ENCODE peak calls at places on chromosomes 7 and 10, in ten cellular contexts. F, S, R, Y, T, A, L, C, D and W are unnamed samples.

GRCh38 chr10:132616170-132616994 is 78.8 kb downstream of the INPP5A start:
- DNase-seq in L (no peak), R (no peak), Y (no peak), C (no peak), D (no peak), T (no peak), S (peak), F (no peak), A (no peak), W (no peak)

GRCh38 chr7:41110186-41110585 is 592.7 kb downstream of the INHBA start:
- DNase-seq in D (no peak), S (no peak), C (peak), R (peak), L (no peak), T (no peak), A (no peak), F (no peak), Y (peak), W (no peak)

GRCh38 chr10:44979281-44980181 is 922 bp upstream of the DEPP1 start:
- DNase-seq in A (no peak), C (no peak), R (no peak), T (no peak), Y (no peak), D (no peak), L (no peak), S (peak), F (no peak), W (no peak)

GRCh38 chr10:42454313-42454712 is 184.1 kb downstream of the ZNF33B start:
- DNase-seq in D (no peak), T (no peak), R (no peak), C (no peak), Y (no peak), L (no peak), F (no peak), A (no peak), S (no peak), W (no peak)

GRCh38 chr7:135666156-135666555 is 3.8 kb downstream of the STMP1 start:
- DNase-seq in D (no peak), A (no peak), F (no peak), T (no peak), Y (no peak), S (no peak), C (no peak), R (peak), L (no peak), W (no peak)

GRCh38 chr7:28688651-28689050 is 269.5 kb downstream of the TRIL start:
- DNase-seq in R (peak), T (peak), D (no peak), S (no peak), C (no peak), Y (peak), A (no peak), L (no peak), F (no peak), W (no peak)

GRCh38 chr7:157972914-157973313 is 614.7 kb downstream of the PTPRN2 start:
- DNase-seq in T (no peak), C (no peak), Y (no peak), D (no peak), L (no peak), R (no peak), F (no peak), S (no peak), A (no peak), W (no peak)

GRCh38 chr10:125064681-125065492 is 95.5 kb downstream of the CTBP2 start:
- DNase-seq in A (no peak), F (peak), L (no peak), R (peak), T (no peak), Y (peak), D (peak), S (no peak), C (peak), W (no peak)

GRCh38 chr7:70744414-70744942 is 387.5 kb upstream of the GALNT17 start:
- DNase-seq in S (no peak), A (no peak), L (no peak), T (no peak), R (no peak), C (no peak), F (no peak), Y (no peak), D (no peak), W (no peak)

GRCh38 chr10:130954326-130954905 is 357.1 kb downstream of the TCERG1L start:
- DNase-seq in D (no peak), T (no peak), C (no peak), S (no peak), A (no peak), Y (no peak), F (no peak), R (no peak), L (no peak), W (no peak)

GRCh38 chr7:149569726-149570422 is 72.3 kb upstream of the ZNF746 start:
- DNase-seq in D (no peak), C (no peak), Y (no peak), A (no peak), S (no peak), L (no peak), T (no peak), R (no peak), F (no peak), W (no peak)

GRCh38 chr10:131424053-131424452 is 112.5 kb upstream of the TCERG1L start:
- DNase-seq in S (no peak), D (no peak), Y (no peak), T (no peak), R (no peak), A (no peak), C (no peak), L (no peak), F (no peak), W (no peak)

GRCh38 chr10:63522129-63522687 is 1.0 kb downstream of the REEP3 start:
- DNase-seq in C (no peak), R (peak), F (peak), A (no peak), Y (no peak), L (no peak), S (no peak), T (peak), D (no peak), W (peak)

GRCh38 chr10:91540714-91541113 is 92.2 kb downstream of the PPP1R3C start:
- DNase-seq in Y (no peak), R (peak), S (no peak), F (peak), A (no peak), L (no peak), C (no peak), D (no peak), T (no peak), W (peak)

GRCh38 chr10:104331208-104331838 is 6.9 kb downstream of the ITPRIP start:
- DNase-seq in F (no peak), Y (peak), R (peak), L (peak), C (no peak), A (no peak), D (no peak), S (peak), T (peak), W (peak)

GRCh38 chr10:117542706-117543244 is at the start of gene EMX2:
- DNase-seq in A (no peak), T (no peak), R (no peak), L (no peak), F (no peak), Y (no peak), S (no peak), D (no peak), C (no peak), W (no peak)

GRCh38 chr10:3239066-3239919 is 66.7 kb upstream of the PITRM1 start:
- DNase-seq in F (peak), C (no peak), L (peak), S (peak), Y (peak), A (no peak), R (peak), D (peak), T (peak), W (peak)

GRCh38 chr10:98309366-98310355 is 41.7 kb upstream of the LOXL4 start:
- DNase-seq in C (peak), A (no peak), F (peak), R (peak), S (peak), Y (peak), D (peak), T (peak), L (peak), W (peak)

GRCh38 chr10:71728218-71728737 is 8.7 kb upstream of the C10orf105 start:
- DNase-seq in C (no peak), L (no peak), S (no peak), T (no peak), A (no peak), Y (no peak), F (peak), R (no peak), D (peak), W (no peak)

GRCh38 chr7:100967292-100967863 is 2.0 kb upstream of the MUC12 start:
- DNase-seq in C (no peak), T (no peak), F (no peak), L (no peak), D (peak), S (no peak), R (no peak), A (no peak), Y (no peak), W (no peak)

GRCh38 chr7:23616593-23616992 is 19.4 kb downstream of the CCDC126 start:
- DNase-seq in Y (no peak), D (no peak), F (no peak), T (no peak), R (no peak), A (no peak), C (no peak), L (no peak), S (no peak), W (no peak)

GRCh38 chr7:122256036-122256805 is 48.3 kb downstream of the FEZF1 start:
- DNase-seq in L (no peak), R (no peak), C (no peak), D (no peak), Y (no peak), A (no peak), T (no peak), S (no peak), F (no peak), W (peak)

GRCh38 chr7:159083001-159083697 is 61.5 kb downstream of the VIPR2 start:
- DNase-seq in Y (no peak), A (no peak), F (no peak), S (no peak), T (no peak), C (no peak), R (no peak), L (no peak), D (no peak), W (no peak)

GRCh38 chr10:17802966-17803365 is 6.2 kb upstream of the MRC1 start:
- DNase-seq in Y (peak), A (no peak), F (no peak), R (peak), S (no peak), C (no peak), L (no peak), T (no peak), D (no peak), W (no peak)

GRCh38 chr7:133550145-133550544 is 297.3 kb downstream of the EXOC4 start:
- DNase-seq in L (no peak), C (no peak), T (no peak), Y (no peak), A (no peak), F (no peak), S (no peak), R (no peak), D (no peak), W (no peak)

GRCh38 chr10:22837351-22837750 is 90.5 kb upstream of the ARMC3 start:
- DNase-seq in D (no peak), S (no peak), F (no peak), Y (no peak), A (no peak), R (no peak), C (no peak), L (no peak), T (no peak), W (no peak)

GRCh38 chr10:76033457-76034196 is 602.2 kb downstream of the LRMDA start:
- DNase-seq in Y (peak), R (peak), C (no peak), S (peak), F (peak), L (no peak), T (peak), A (no peak), D (peak), W (no peak)

GRCh38 chr10:103273026-103273425 is 3.9 kb upstream of the INA start:
- DNase-seq in R (peak), S (no peak), C (peak), D (peak), Y (peak), L (no peak), T (peak), A (no peak), F (no peak), W (peak)

GRCh38 chr7:43785425-43785824 is 26.9 kb downstream of the BLVRA start:
- DNase-seq in S (no peak), A (no peak), F (no peak), Y (peak), L (no peak), C (peak), D (no peak), T (peak), R (peak), W (no peak)

GRCh38 chr7:66043681-66044497 is 31.7 kb upstream of the ASL start:
- DNase-seq in F (peak), L (peak), R (peak), C (no peak), T (peak), D (peak), A (no peak), S (peak), Y (peak), W (no peak)

GRCh38 chr10:44382981-44383748 is 1.7 kb downstream of the CXCL12 start:
- DNase-seq in L (no peak), T (no peak), A (no peak), Y (no peak), F (no peak), S (no peak), D (no peak), R (no peak), C (no peak), W (no peak)

GRCh38 chr10:79562135-79562756 is 2.0 kb upstream of the SFTPA2 start:
- DNase-seq in D (peak), C (no peak), Y (peak), F (peak), T (peak), S (peak), L (peak), A (peak), R (peak), W (peak)

GRCh38 chr10:104638861-104639594 is 2.1 kb upstream of the SORCS3 start:
- DNase-seq in Y (no peak), L (peak), T (no peak), C (no peak), A (no peak), F (no peak), R (no peak), D (no peak), S (no peak), W (peak)

GRCh38 chr7:83271212-83272099 is 108.8 kb upstream of the PCLO start:
- DNase-seq in F (peak), Y (peak), T (peak), S (no peak), L (peak), R (peak), A (no peak), D (peak), C (peak), W (peak)

GRCh38 chr10:8350250-8350967 is 295.9 kb downstream of the GATA3 start:
- DNase-seq in R (no peak), A (no peak), F (no peak), D (no peak), Y (peak), L (no peak), S (no peak), C (no peak), T (no peak), W (peak)

GRCh38 chr7:2661096-2661449 is 26.9 kb upstream of the AMZ1 start:
- DNase-seq in Y (no peak), L (no peak), A (no peak), D (no peak), S (no peak), F (no peak), T (no peak), C (no peak), R (no peak), W (no peak)

GRCh38 chr10:43307306-43307705 is 40.4 kb upstream of the RASGEF1A start:
- DNase-seq in T (no peak), D (no peak), F (no peak), S (no peak), A (no peak), Y (no peak), C (no peak), R (no peak), L (no peak), W (no peak)

GRCh38 chr10:7410306-7410799 is 481 bp downstream of the SFMBT2 start:
- DNase-seq in Y (no peak), D (peak), R (peak), A (no peak), F (peak), T (peak), C (no peak), L (peak), S (no peak), W (no peak)

GRCh38 chr7:8823486-8823885 is 390.1 kb downstream of the NXPH1 start:
- DNase-seq in C (no peak), F (no peak), T (no peak), Y (no peak), D (peak), S (no peak), L (no peak), A (no peak), R (no peak), W (no peak)

DNA sequence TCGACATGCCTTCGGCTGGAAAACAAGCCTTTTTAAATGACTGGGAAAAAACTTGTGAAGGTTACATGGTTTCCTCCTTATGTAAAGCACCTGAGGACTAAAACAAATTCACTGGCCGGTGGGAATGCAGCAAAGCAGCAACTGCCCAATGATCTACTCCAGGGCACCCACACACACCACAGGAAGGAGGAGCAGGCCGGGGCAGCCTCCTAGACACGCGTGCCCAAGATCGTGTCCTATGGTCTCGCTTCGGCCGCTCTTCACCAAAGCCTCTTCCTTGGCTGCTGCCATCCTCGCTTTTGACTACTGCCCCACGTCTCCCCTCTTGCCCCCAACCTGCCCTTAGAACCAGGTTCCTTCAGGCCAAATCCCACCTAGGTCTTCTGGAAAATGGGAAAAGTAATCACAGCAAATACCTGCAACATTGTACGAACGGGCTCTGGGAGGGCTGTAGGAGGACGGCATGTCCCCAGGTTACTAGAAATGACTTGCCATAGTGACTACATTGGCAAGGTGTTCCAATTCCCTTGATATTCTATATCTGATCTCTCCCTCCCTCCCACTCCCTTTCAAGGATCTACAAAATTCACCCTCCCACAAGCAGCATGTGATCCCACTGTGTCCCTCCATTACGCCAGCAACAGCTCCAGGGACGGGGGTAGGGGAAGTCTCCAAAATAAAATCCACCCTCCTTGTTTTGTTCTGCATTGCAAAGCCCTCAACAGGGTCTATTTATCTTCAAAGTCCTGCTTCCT is 84.9 kb downstream of the RNF216 start:
- DNase-seq in F (peak), D (no peak), C (no peak), A (no peak), L (no peak), Y (no peak), R (no peak), T (no peak), S (peak), W (no peak)
- H3K4me3 ChIP-seq in F (peak), D (no peak), C (no peak), A (no peak), L (no peak), Y (no peak), R (no peak), T (no peak), S (no peak), W (no peak)

GRCh38 chr10:109174526-109174925 is 748.8 kb downstream of the XPNPEP1 start:
- DNase-seq in T (no peak), A (no peak), C (no peak), F (no peak), Y (no peak), D (no peak), R (no peak), S (no peak), L (no peak), W (no peak)

GRCh38 chr10:109178576-109178975 is 744.7 kb downstream of the XPNPEP1 start:
- DNase-seq in R (no peak), A (no peak), S (no peak), L (no peak), D (no peak), T (no peak), C (no peak), F (no peak), Y (no peak), W (peak)

DNA sequence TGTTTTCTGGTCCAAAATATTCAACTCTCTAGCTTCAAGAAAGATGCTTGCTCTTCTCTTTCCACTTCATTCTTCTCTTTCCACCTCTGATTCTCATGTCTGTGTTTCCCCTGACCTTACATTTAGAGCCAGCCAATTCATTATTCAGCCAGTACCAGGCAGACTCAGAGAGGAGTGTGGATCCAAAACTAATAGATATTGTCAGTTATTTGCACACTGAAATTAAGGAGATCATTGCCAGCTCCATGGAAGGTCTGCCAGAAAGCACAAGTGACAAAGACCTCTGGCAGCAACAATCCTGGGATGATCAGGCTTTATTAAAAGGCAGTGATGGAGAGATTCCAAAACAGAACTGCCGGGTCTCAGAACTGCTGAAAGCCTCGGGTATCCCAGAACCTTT is 749.4 kb downstream of the XPNPEP1 start:
- DNase-seq in Y (no peak), F (no peak), T (no peak), R (no peak), D (no peak), C (no peak), S (no peak), A (no peak), L (no peak), W (no peak)
- TF ChIP-seq CTCF in Y (no peak), F (no peak), T (no peak), R (no peak), D (no peak), C (no peak), S (no peak), A (no peak), L (no peak), W (no peak)

GRCh38 chr7:99380032-99380822 is 5.7 kb downstream of the ARPC1B start:
- DNase-seq in S (no peak), L (peak), R (peak), Y (peak), F (peak), D (peak), C (no peak), T (peak), A (no peak), W (peak)

GRCh38 chr7:99379043-99379577 is 4.6 kb downstream of the ARPC1B start:
- DNase-seq in D (peak), R (peak), C (peak), A (no peak), Y (peak), F (peak), S (no peak), T (peak), L (peak), W (peak)

GRCh38 chr7:99381664-99382075 is 7.1 kb downstream of the ARPC1B start:
- DNase-seq in D (no peak), R (no peak), T (no peak), A (no peak), C (no peak), Y (no peak), L (no peak), S (no peak), F (no peak), W (no peak)

GRCh38 chr7:99383203-99383602 is 8.7 kb downstream of the ARPC1B start:
- DNase-seq in S (no peak), A (no peak), R (no peak), L (no peak), D (no peak), T (no peak), C (no peak), Y (no peak), F (no peak), W (no peak)

GRCh38 chr7:99380823-99381663 is 6.5 kb downstream of the ARPC1B start:
- DNase-seq in Y (no peak), S (no peak), C (no peak), D (no peak), F (peak), L (peak), A (peak), R (no peak), T (no peak), W (no peak)
- H3K4me3 ChIP-seq in Y (peak), S (no peak), C (no peak), D (peak), F (peak), L (no peak), A (peak), R (no peak), T (no peak), W (no peak)

GRCh38 chr7:97555845-97556431 is 175.9 kb upstream of the TAC1 start:
- DNase-seq in R (peak), S (no peak), Y (no peak), A (no peak), T (no peak), L (no peak), C (no peak), F (no peak), D (no peak), W (no peak)
- TF ChIP-seq CTCF in R (no peak), S (no peak), Y (no peak), A (no peak), T (no peak), L (no peak), C (no peak), F (no peak), D (no peak), W (no peak)